ENCODE peak calls at places on chromosomes 5 and 9, in seven cellular contexts. B is C1 segment of cervical spinal cord; E is NB4; J is amygdala; H is activated CD4-positive, alpha-beta T cell treated with anti-CD3 and anti-CD28 coated beads for 24 hours; C is brain microvascular endothelial cell; K is H4. G is an unnamed sample.

GRCh38 chr5:78659714-78660113 is 11.1 kb upstream of the LHFPL2 start:
- DNase-seq in B (no peak), E (no peak), J (no peak), H (no peak), C (peak), K (peak), G (no peak)

GRCh38 chr5:1005904-1006655 is 2.5 kb upstream of the NKD2 start:
- DNase-seq in B (no peak), E (no peak), J (no peak), H (no peak), C (no peak), K (no peak), G (no peak)

GRCh38 chr5:120576588-120576987 is 112.5 kb downstream of the PRR16 start:
- DNase-seq in B (no peak), E (no peak), J (no peak), H (no peak), C (no peak), K (no peak), G (no peak)

GRCh38 chr5:82613886-82614285 is 335.7 kb upstream of the RPS23 start:
- DNase-seq in B (no peak), E (no peak), J (no peak), H (no peak), C (no peak), K (no peak), G (no peak)

GRCh38 chr9:12766357-12766756 is 8.5 kb upstream of the LURAP1L start:
- DNase-seq in B (no peak), E (peak), J (no peak), H (no peak), C (no peak), K (no peak), G (no peak)

GRCh38 chr5:88374391-88374790 is 105.7 kb upstream of the TMEM161B start:
- DNase-seq in B (no peak), E (peak), J (no peak), H (no peak), C (no peak), K (no peak), G (no peak)

GRCh38 chr9:104780796-104781395 is 17.0 kb downstream of the NIPSNAP3B start:
- DNase-seq in B (no peak), E (peak), J (no peak), H (no peak), C (no peak), K (peak), G (no peak)

GRCh38 chr5:134714537-134714936 is 23.8 kb upstream of the CAMLG start:
- DNase-seq in B (no peak), E (no peak), J (no peak), H (no peak), C (no peak), K (no peak), G (no peak)

GRCh38 chr9:72577212-72577753 is 55.9 kb downstream of the TMC1 start:
- DNase-seq in B (no peak), E (peak), J (no peak), H (no peak), C (no peak), K (peak), G (no peak)

GRCh38 chr9:72274916-72275315 is 90.1 kb downstream of the ZFAND5 start:
- DNase-seq in B (no peak), E (no peak), J (no peak), H (no peak), C (no peak), K (no peak), G (no peak)

GRCh38 chr9:136926749-136927148 is 17.8 kb downstream of the FBXW5 start:
- DNase-seq in B (no peak), E (no peak), J (no peak), H (no peak), C (no peak), K (no peak), G (no peak)

GRCh38 chr9:38008168-38009034 is 60.6 kb downstream of the SHB start:
- DNase-seq in B (no peak), E (peak), J (no peak), H (peak), C (peak), K (peak), G (peak)

GRCh38 chr9:112711050-112711689 is 6.7 kb downstream of the INIP start:
- DNase-seq in B (no peak), E (peak), J (peak), H (no peak), C (peak), K (peak), G (no peak)

GRCh38 chr5:173472164-173472563 is 143.9 kb upstream of the STC2 start:
- DNase-seq in B (peak), E (no peak), J (peak), H (no peak), C (peak), K (peak), G (no peak)

GRCh38 chr9:121556082-121556481 is 56.4 kb upstream of the GGTA1 start:
- DNase-seq in B (no peak), E (no peak), J (no peak), H (no peak), C (no peak), K (no peak), G (no peak)

GRCh38 chr5:78771260-78772240 is 123.0 kb upstream of the LHFPL2 start:
- DNase-seq in B (no peak), E (no peak), J (no peak), H (no peak), C (no peak), K (no peak), G (no peak)

G was measured in nephron progenitor cell.